ENCODE peak calls at places on chromosomes 4 and X, in five cellular contexts. O is A172, V is endothelial cell, P is activated T-cell treated with anti-CD3 and anti-CD28 coated beads for 24 hours, X is GM04504. K is an unnamed sample.

GRCh38 chr4:140641105-140641555 is 72.4 kb upstream of the UCP1 start:
- DNase-seq in V (no peak), X (no peak), P (no peak), O (no peak), K (no peak)

GRCh38 chr4:157582141-157582540 is 361.6 kb downstream of the GRIA2 start:
- DNase-seq in O (no peak), P (no peak), X (no peak), V (no peak), K (peak)

GRCh38 chr4:76373919-76374552 is 46.9 kb downstream of the CCDC158 start:
- DNase-seq in V (no peak), X (no peak), O (peak), P (no peak), K (no peak)

GRCh38 chr4:76579596-76580375 is 144.8 kb downstream of the SHROOM3 start:
- DNase-seq in P (no peak), V (no peak), O (no peak), X (no peak), K (no peak)

GRCh38 chr4:109079731-109080130 is 222.7 kb downstream of the COL25A1 start:
- DNase-seq in V (no peak), O (peak), X (no peak), P (no peak), K (peak)

GRCh38 chr4:102430511-102430910 is 70.6 kb upstream of the NFKB1 start:
- DNase-seq in P (no peak), O (peak), X (no peak), V (no peak), K (no peak)

GRCh38 chr4:54658321-54659093 is 750 bp downstream of the KIT start:
- DNase-seq in P (no peak), V (peak), O (peak), X (peak), K (no peak)

GRCh38 chr4:151322565-151322964 is 2.8 kb downstream of the SH3D19 start:
- DNase-seq in O (no peak), X (no peak), P (no peak), V (no peak), K (peak)

GRCh38 chrX:47846070-47846469 is 9.4 kb downstream of the ZNF81 start:
- DNase-seq in V (no peak), O (no peak), P (no peak), X (no peak), K (no peak)

GRCh38 chr4:10015140-10015753 is 6.0 kb downstream of the SLC2A9 start:
- DNase-seq in P (no peak), O (no peak), X (no peak), V (peak), K (no peak)

GRCh38 chr4:66017671-66018070 is 347.4 kb upstream of the EPHA5 start:
- DNase-seq in V (no peak), X (no peak), P (no peak), O (no peak), K (no peak)

GRCh38 chr4:43716721-43717395 is 731.8 kb downstream of the KCTD8 start:
- DNase-seq in V (no peak), P (no peak), O (no peak), X (no peak), K (no peak)

GRCh38 chr4:41095973-41096372 is 118.4 kb downstream of the APBB2 start:
- DNase-seq in P (no peak), O (no peak), X (no peak), V (no peak), K (no peak)

GRCh38 chr4:44578954-44579353 is 72.5 kb downstream of the YIPF7 start:
- DNase-seq in X (no peak), P (no peak), O (no peak), V (no peak), K (no peak)

GRCh38 chr4:21869978-21870745 is 78.4 kb downstream of the KCNIP4 start:
- DNase-seq in X (no peak), O (no peak), P (no peak), V (no peak), K (no peak)

GRCh38 chr4:151409470-151410313 is 716 bp downstream of the FHIP1A start:
- DNase-seq in O (no peak), P (no peak), V (peak), X (no peak), K (peak)

GRCh38 chr4:154590329-154591006 is at the start of gene FGA:
- DNase-seq in V (no peak), O (no peak), P (no peak), X (no peak), K (no peak)

GRCh38 chrX:57104406-57104805 is 16.9 kb downstream of the SPIN2B start:
- DNase-seq in V (no peak), X (no peak), P (no peak), O (no peak), K (no peak)

GRCh38 chr4:159416073-159416472 is 313.2 kb downstream of the RAPGEF2 start:
- DNase-seq in P (no peak), O (no peak), X (no peak), V (no peak), K (no peak)

GRCh38 chrX:3442685-3443084 is 96.2 kb upstream of the MXRA5 start:
- DNase-seq in O (no peak), P (no peak), V (no peak), X (no peak), K (no peak)

GRCh38 chr4:162959056-162959455 is 207.6 kb downstream of the NAF1 start:
- DNase-seq in O (peak), P (no peak), X (no peak), V (no peak), K (no peak)

GRCh38 chrX:46251755-46252154 is 293.5 kb downstream of the ZNF674 start:
- DNase-seq in V (no peak), O (peak), P (no peak), X (no peak), K (peak)

GRCh38 chr4:143262838-143263237 is 73.8 kb upstream of the GAB1 start:
- DNase-seq in V (no peak), O (no peak), P (no peak), X (no peak), K (no peak)

GRCh38 chr4:3280466-3280865 is 12.4 kb upstream of the RGS12 start:
- DNase-seq in P (no peak), X (no peak), O (no peak), V (no peak), K (no peak)

K was measured in COLO829.